ENCODE peak calls at places on chromosomes 2 and 18, in four cellular contexts. X is GM12878, B is trophoblast cell, D is mammary epithelial cell. T is an unnamed sample.

GRCh38 chr2:165390875-165391274 is 78.6 kb upstream of the CSRNP3 start:
- DNase-seq in X (no peak), B (no peak), D (no peak), T (no peak)

GRCh38 chr2:100641115-100641415 is 78.3 kb downstream of the PDCL3 start:
- DNase-seq in X (no peak), B (no peak), D (no peak), T (no peak)

GRCh38 chr2:43611987-43612894 is 16.4 kb upstream of the THADA start:
- DNase-seq in X (peak; percentile 17), B (peak; percentile 64), D (peak; percentile 58), T (peak; percentile 79)

GRCh38 chr2:162480067-162480466 is 136.1 kb downstream of the GCA start:
- DNase-seq in X (no peak), B (no peak), D (peak; percentile 52), T (peak; percentile 66)

GRCh38 chr2:128369626-128370467 is 51.2 kb upstream of the HS6ST1 start:
- DNase-seq in X (no peak), B (no peak), D (no peak), T (no peak)

GRCh38 chr2:97712693-97713295 is 582 bp upstream of the ZAP70 start:
- DNase-seq in X (no peak), B (no peak), D (no peak), T (no peak)

GRCh38 chr18:40058811-40059570 is 1896.0 kb upstream of the PIK3C3 start:
- DNase-seq in X (no peak), B (no peak), D (no peak), T (no peak)

GRCh38 chr18:78768655-78769501 is 210.7 kb upstream of the SALL3 start:
- DNase-seq in X (no peak), B (no peak), D (no peak), T (no peak)

GRCh38 chr18:48166971-48167370 is 236.5 kb upstream of the SMAD2 start:
- DNase-seq in X (no peak), B (no peak), D (no peak), T (no peak)

DNA sequence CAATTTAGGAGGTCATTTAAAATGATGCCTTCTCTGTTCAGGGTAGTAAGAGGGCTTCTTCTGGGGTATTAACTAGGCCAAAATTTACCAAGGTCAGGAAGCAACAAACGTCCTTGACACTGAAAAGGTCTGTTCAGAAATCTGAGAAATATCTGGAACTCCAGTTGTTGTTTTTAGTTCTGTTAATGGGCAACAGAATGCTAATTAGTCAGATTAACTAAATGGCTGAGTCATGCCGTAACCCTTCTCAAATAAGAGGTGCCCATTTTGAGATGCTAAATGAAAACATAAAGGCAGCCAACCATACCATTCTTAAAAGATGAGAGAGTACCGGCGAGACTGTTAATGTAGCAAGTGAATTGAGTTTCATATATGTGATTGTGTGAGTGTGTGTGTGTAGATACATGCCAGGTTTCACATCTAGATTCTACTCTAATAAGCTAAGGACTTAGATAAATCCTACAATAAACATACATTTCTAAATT is 147.9 kb upstream of the GAREM1 start:
- DNase-seq in X (no peak), B (no peak), D (no peak), T (no peak)
- H2AFZ ChIP-seq in X (no peak overlapping the region), B (no peak overlapping the region), D (no peak overlapping the region), T (no peak overlapping the region)

DNA sequence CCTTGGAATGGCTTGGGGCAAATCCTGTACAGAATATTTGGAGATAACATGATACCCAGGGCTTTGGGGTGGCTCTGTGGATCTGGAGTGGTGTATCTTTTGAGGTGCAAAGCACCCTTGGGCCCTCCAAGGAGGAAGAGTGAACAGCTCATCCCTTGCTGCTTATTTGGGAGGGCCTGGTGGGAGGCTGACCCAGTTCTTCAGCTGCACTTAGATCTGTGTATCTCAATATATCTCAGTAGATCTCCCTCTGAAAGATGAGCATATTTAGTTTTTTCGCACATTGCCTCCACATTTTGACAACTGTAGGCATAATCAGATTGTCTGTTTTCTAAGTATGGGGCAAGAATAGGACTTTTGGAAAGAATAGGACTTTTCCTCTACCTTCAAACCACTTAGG is 2.8 kb downstream of the TRIM54 start:
- DNase-seq in X (no peak), B (no peak), D (no peak), T (no peak)
- H3K4me2 ChIP-seq in X (no peak overlapping the region), B (no peak overlapping the region), D (no peak overlapping the region), T (no peak overlapping the region)

GRCh38 chr2:106339156-106339555 is 129.1 kb downstream of the RGPD3 start:
- DNase-seq in X (no peak), B (no peak), D (no peak), T (no peak)

GRCh38 chr2:106343274-106343673 is 124.9 kb downstream of the RGPD3 start:
- DNase-seq in X (no peak), B (no peak), D (no peak), T (no peak)

GRCh38 chr2:106339608-106340007 is 128.6 kb downstream of the RGPD3 start:
- DNase-seq in X (no peak), B (no peak), D (no peak), T (no peak)

GRCh38 chr2:106342801-106343200 is 125.4 kb downstream of the RGPD3 start:
- DNase-seq in X (no peak), B (no peak), D (no peak), T (no peak)

DNA sequence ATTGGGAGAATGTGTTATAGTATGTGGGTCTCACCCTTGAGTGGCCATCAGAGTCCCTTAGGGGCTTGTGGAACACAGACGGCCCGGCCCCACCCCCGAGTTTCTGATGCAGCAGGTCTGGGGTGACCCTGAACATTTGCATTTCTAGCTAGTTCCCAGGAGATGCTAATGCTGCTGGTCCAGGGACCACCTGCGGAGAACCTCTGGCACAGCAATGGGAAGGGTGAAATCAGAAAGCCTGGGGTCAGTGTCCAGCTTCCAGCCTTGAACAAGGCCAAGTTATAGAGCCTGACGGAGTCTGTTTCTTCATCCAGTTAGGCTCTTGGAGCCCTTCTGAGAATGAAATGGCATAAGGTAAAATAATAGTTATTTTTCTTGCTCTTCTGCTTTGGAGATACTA is 126.5 kb downstream of the RGPD3 start:
- DNase-seq in X (no peak), B (no peak), D (no peak), T (no peak)
- H2AFZ ChIP-seq in X (no peak overlapping the region), B (no peak overlapping the region), D (no peak overlapping the region), T (no peak overlapping the region)

DNA sequence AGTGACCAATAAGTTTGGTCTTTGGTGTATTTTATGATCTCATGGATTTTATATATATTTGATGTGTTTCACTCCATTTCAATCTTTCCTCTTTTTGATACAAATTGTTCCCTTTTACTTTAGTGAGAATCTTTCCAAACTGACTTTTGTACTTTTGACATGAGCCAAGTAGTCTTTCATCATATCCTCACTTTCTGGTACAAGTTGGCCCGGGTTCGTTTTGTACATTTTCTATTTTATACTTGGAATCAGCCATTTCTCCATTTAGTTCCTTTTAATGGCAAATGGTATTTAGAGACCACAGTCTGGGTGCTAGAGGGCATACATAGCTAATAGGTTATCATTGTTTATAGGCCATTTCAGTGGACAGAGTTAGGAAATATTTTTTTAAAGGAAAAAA is 147.9 kb upstream of the MYO3B start:
- DNase-seq in X (no peak), B (no peak), D (no peak), T (no peak)
- H3K4me2 ChIP-seq in X (no peak overlapping the region), B (no peak overlapping the region), D (no peak overlapping the region), T (no peak overlapping the region)

GRCh38 chr2:176683565-176684210 is 414.4 kb downstream of the MTX2 start:
- DNase-seq in X (no peak), B (peak; percentile 29), D (no peak), T (no peak)

GRCh38 chr2:176680916-176681315 is 411.7 kb downstream of the MTX2 start:
- DNase-seq in X (no peak), B (no peak), D (no peak), T (no peak)

GRCh38 chr2:176679306-176679705 is 410.1 kb downstream of the MTX2 start:
- DNase-seq in X (no peak), B (no peak), D (no peak), T (no peak)

GRCh38 chr2:176681584-176682115 is 412.4 kb downstream of the MTX2 start:
- DNase-seq in X (no peak), B (no peak), D (no peak), T (no peak)

DNA sequence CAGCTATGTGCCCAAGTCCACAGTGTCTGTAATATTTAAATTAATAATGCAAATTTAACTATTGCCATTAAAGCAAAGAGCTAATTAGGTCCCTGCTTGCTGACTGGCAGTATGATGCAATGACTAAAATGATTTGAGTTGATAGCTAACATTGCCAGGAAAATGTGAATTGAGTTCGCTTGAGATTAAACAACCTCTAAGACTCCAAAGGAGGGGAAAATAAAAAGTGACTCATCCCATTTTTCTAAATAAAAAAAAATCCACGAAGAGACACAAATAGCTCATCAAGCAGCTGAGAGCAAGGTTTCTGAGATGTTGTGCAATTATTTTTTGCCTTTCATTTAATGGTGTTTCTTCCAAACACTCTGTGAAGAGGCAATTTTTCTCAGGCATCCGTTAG is 413.0 kb downstream of the MTX2 start:
- DNase-seq in X (no peak), B (no peak), D (no peak), T (no peak)
- H2AFZ ChIP-seq in X (no peak overlapping the region), B (no peak overlapping the region), D (no peak overlapping the region), T (no peak overlapping the region)